ENCODE peak calls at places on chromosomes 4 and X, in nine cellular contexts. O is fibroblast of lung, K is astrocyte, R is neuronal stem cell, W is cardiac muscle cell, A is psoas muscle, C is MM.1S, N is adipocyte, E is heart right ventricle. P is an unnamed sample. For H3K4me1 and H3K36me3, the result is how much of the 10 kb centered on the place peaks cover.

GRCh38 chrX:154368630-154369452 is 5.6 kb downstream of the FLNA start:
- DNase-seq in O (peak), K (peak), R (no peak), W (peak), A (peak), C (peak), N (peak), E (peak), P (peak)

GRCh38 chr4:6160536-6160935 is 39.8 kb downstream of the JAKMIP1 start:
- DNase-seq in O (no peak), K (no peak), R (no peak), W (no peak), A (no peak), C (no peak), N (no peak), E (no peak), P (no peak)

GRCh38 chrX:118423558-118423957 is 72.1 kb upstream of the DOCK11 start:
- DNase-seq in O (no peak), K (no peak), R (no peak), W (no peak), A (no peak), C (peak), N (no peak), E (no peak), P (no peak)

GRCh38 chrX:103722505-103722904 is 11.8 kb downstream of the TMEM31 start:
- DNase-seq in O (peak), K (peak), R (no peak), W (peak), A (no peak), C (no peak), N (peak), E (no peak), P (no peak)

GRCh38 chrX:111470681-111471403 is 40.6 kb upstream of the SERTM2 start:
- DNase-seq in O (no peak), K (no peak), R (no peak), W (no peak), A (no peak), C (no peak), N (no peak), E (no peak), P (no peak)

GRCh38 chr4:52755409-52755808 is 4.2 kb upstream of the ERVMER34-1 start:
- DNase-seq in O (no peak), K (no peak), R (no peak), W (no peak), A (no peak), C (no peak), N (no peak), E (no peak), P (no peak)

GRCh38 chr4:13601060-13601459 is 26.5 kb downstream of the BOD1L1 start:
- DNase-seq in O (no peak), K (no peak), R (no peak), W (no peak), A (no peak), C (no peak), N (no peak), E (no peak), P (no peak)

GRCh38 chrX:110421499-110422455 is 63.1 kb downstream of the RTL9 start:
- DNase-seq in O (no peak), K (no peak), R (no peak), W (no peak), A (no peak), C (no peak), N (no peak), E (no peak), P (no peak)

GRCh38 chr4:16508968-16509367 is 282.7 kb upstream of the TAPT1 start:
- DNase-seq in O (no peak), K (no peak), R (no peak), W (no peak), A (no peak), C (no peak), N (no peak), E (no peak), P (no peak)

GRCh38 chr4:158624889-158625478 is 46.7 kb downstream of the C4orf46 start:
- DNase-seq in O (peak), K (peak), R (peak), W (peak), A (no peak), C (peak), N (peak), E (no peak), P (no peak)

GRCh38 chr4:1357356-1358248 is 10.6 kb downstream of the UVSSA start:
- DNase-seq in O (no peak), K (no peak), R (no peak), W (no peak), A (no peak), C (no peak), N (no peak), E (peak), P (no peak)

GRCh38 chr4:169756971-169757574 is 671 bp downstream of the HPF1 start:
- DNase-seq in O (no peak), K (no peak), R (no peak), W (no peak), A (no peak), C (peak), N (peak), E (no peak), P (no peak)

GRCh38 chr4:142043509-142043908 is 407.1 kb downstream of the IL15 start:
- DNase-seq in O (peak), K (peak), R (no peak), W (no peak), A (no peak), C (no peak), N (peak), E (no peak), P (no peak)

GRCh38 chr4:4860803-4861591 is 1.5 kb downstream of the MSX1 start:
- DNase-seq in O (no peak), K (no peak), R (no peak), W (peak), A (peak), C (no peak), N (peak), E (peak), P (no peak)

GRCh38 chrX:19544693-19545305 is 29.5 kb upstream of the MAP3K15 start:
- DNase-seq in O (peak), K (peak), R (peak), W (peak), A (no peak), C (peak), N (peak), E (no peak), P (peak)

GRCh38 chr4:35163189-35163588 is 1081.1 kb downstream of the ARAP2 start:
- DNase-seq in O (no peak), K (no peak), R (no peak), W (no peak), A (no peak), C (no peak), N (no peak), E (no peak), P (no peak)

GRCh38 chr4:172514011-172514410 is 654.6 kb upstream of the GALNT7 start:
- DNase-seq in O (no peak), K (no peak), R (no peak), W (no peak), A (no peak), C (peak), N (no peak), E (no peak), P (no peak)

GRCh38 chr4:127370495-127371069 is 262.2 kb upstream of the INTU start:
- DNase-seq in O (peak), K (peak), R (no peak), W (peak), A (peak), C (no peak), N (no peak), E (peak), P (no peak)

GRCh38 chr4:20391224-20391623 is 139.5 kb downstream of the SLIT2 start:
- DNase-seq in O (peak), K (peak), R (no peak), W (peak), A (no peak), C (no peak), N (peak), E (no peak), P (no peak)

DNA sequence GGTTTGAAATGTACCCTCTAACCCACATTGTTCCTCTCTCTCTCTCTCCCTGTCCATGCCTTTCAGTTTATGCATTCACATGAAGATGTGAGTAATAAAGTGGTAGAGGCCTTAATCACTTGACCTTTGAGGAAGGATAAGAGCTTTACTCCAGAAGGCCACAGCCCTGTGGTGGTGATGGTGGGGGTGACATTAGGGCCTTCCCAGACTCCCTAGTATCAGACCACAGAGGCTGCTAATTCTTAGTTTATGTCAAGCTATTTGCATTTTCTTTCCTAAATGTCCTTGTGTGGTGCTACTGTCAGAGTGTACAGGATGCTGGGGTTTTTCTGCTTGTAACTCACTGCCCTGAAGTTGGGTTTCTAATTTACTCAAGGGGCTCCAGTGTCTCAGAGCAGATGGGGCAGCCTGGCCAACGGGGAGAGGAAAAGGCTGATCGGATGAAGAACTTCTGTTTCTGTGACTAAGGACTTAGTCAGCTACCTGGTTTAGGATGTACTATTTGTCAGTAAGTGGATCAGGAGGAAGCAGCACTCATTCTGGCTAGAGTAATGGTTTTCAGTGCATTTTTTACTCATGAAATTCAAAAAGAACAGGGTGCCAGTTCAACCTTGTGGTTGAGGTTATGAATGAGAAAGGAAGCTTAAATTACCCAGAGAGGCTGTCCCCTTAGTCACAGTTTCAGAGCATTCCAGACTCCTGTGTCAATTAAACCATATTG is 509.6 kb upstream of the DIPK2B start:
- DNase-seq in O (peak), K (peak), R (no peak), W (peak), A (no peak), C (no peak), N (peak), E (no peak), P (no peak)
- H3K4me1 ChIP-seq in O (under half), K (under half), R (under half), W (under half), A (under half), C (under half), N (under half), E (under half), P (under half)

DNA sequence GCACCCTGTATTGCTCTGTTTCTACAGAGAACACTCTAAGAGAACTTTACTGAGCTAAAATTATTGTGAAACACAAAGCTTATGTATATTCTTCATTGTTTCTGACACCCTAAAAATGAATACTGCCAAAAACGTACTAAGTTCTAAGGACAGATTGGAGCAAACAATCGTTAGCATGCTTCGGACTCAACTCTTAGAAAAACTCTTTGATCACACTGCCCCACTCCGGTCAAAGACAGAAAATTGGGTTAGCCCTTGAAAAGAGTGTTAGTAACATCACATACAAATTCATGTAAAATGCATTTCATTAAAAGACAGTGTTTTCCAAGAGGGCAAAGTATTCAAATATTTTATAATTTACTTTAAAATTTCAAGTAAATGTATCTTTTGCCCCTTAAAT is 177.4 kb downstream of the DCHS2 start:
- DNase-seq in O (peak), K (peak), R (no peak), W (peak), A (no peak), C (no peak), N (peak), E (no peak), P (no peak)
- H3K4me3 ChIP-seq in O (no peak), K (no peak), R (no peak), W (no peak), A (no peak), C (no peak), N (no peak), E (no peak), P (no peak)

GRCh38 chr4:57044996-57045395 is 65.2 kb downstream of the IGFBP7 start:
- DNase-seq in O (peak), K (peak), R (no peak), W (peak), A (no peak), C (no peak), N (peak), E (no peak), P (no peak)
- H3K36me3 ChIP-seq in O (under half), K (under half), R (under half), W (under half), A (under half), C (under half), N (under half), E (under half), P (under half)

DNA sequence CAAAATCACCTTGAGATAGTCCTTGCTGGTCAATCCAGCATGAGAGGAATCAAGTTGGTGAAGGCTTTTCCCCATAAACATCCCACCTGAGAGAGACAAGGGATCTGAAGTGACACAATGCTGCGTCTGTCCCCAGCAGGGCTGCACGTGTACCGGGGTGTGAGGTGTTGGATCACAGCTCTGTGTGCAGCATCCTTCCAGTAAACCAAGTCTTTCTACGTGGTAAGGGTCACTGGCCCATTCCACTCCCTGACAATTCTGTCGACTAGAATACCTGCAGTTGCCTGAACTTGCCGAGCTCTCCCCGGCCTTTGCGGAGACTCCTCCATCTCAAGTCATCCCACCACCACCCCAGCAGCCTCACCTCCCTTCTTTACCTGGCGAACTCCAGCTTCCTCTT is 14.8 kb downstream of the HELT start:
- DNase-seq in O (no peak), K (no peak), R (no peak), W (no peak), A (no peak), C (no peak), N (no peak), E (no peak), P (no peak)
- H3K4me1 ChIP-seq in O (under half), K (under half), R (under half), W (under half), A (under half), C (under half), N (under half), E (under half), P (under half)

GRCh38 chrX:24643116-24643515 is 4.0 kb downstream of the PCYT1B start:
- DNase-seq in O (no peak), K (no peak), R (no peak), W (no peak), A (no peak), C (no peak), N (no peak), E (no peak), P (no peak)

GRCh38 chrX:24647257-24648058 is at the start of gene PCYT1B:
- DNase-seq in O (peak), K (peak), R (no peak), W (peak), A (peak), C (peak), N (peak), E (peak), P (peak)

GRCh38 chrX:24651783-24652182 is 4.6 kb upstream of the PCYT1B start:
- DNase-seq in O (no peak), K (no peak), R (no peak), W (no peak), A (no peak), C (no peak), N (no peak), E (no peak), P (no peak)

GRCh38 chrX:24646745-24647182 is 383 bp downstream of the PCYT1B start:
- DNase-seq in O (peak), K (no peak), R (peak), W (peak), A (no peak), C (no peak), N (peak), E (no peak), P (peak)
- H3K4me3 ChIP-seq in O (peak), K (peak), R (peak), W (peak), A (peak), C (peak), N (peak), E (peak), P (peak)

DNA sequence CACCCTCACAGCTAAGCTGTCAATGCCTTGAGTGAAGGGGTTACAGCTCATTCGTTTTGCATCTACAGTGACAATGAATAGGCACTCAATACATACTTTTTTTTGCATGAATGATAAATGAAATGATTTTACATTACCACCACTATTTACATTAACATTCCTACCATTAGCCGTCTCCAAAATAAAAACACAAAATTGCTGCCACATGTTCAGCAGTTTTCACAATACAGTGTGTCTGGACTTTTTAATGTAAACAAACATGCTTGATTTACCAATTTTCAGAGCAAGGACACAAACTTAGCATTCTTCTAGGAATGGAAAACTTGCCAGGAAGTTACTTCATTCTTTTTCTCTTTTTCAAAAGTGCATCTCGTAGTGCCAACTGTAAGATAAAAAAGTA is 9.6 kb upstream of the NAAA start:
- DNase-seq in O (no peak), K (no peak), R (no peak), W (no peak), A (no peak), C (no peak), N (peak), E (no peak), P (no peak)
- H3K36me3 ChIP-seq in O (under half), K (under half), R (under half), W (half or more), A (half or more), C (under half), N (half or more), E (under half), P (under half)

DNA sequence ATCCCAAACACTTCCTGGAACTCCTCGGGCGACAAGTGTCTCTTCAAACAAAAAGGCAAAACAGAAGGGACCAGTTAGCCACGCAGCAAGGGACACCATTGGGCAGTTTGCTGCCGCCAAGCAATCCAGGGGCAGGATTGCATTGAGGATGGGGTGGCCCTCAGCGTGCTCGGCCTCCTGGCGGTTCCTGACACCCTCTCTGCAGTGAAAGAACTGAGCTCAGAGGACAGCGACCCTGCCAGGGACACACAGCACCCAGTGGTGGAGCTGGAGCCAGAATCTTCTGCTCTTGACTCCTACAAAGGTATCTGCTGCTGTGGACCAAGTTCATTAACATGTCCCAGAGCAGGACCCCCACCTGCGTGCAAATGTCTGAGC is 27.4 kb upstream of the AFAP1 start:
- DNase-seq in O (no peak), K (no peak), R (no peak), W (no peak), A (no peak), C (no peak), N (no peak), E (no peak), P (no peak)
- H3K4me1 ChIP-seq in O (under half), K (under half), R (under half), W (under half), A (under half), C (under half), N (under half), E (half or more), P (half or more)

GRCh38 chr4:87530868-87531267 is 1.7 kb upstream of the SPARCL1 start:
- DNase-seq in O (peak), K (peak), R (no peak), W (peak), A (peak), C (no peak), N (peak), E (peak), P (no peak)

GRCh38 chr4:87529187-87529586 is at the start of gene SPARCL1:
- DNase-seq in O (no peak), K (no peak), R (no peak), W (peak), A (peak), C (no peak), N (peak), E (peak), P (no peak)

GRCh38 chr4:87525636-87526035 is 3.5 kb downstream of the SPARCL1 start:
- DNase-seq in O (peak), K (peak), R (no peak), W (peak), A (no peak), C (no peak), N (peak), E (no peak), P (no peak)

GRCh38 chr4:87524456-87524855 is 4.7 kb downstream of the SPARCL1 start:
- DNase-seq in O (peak), K (peak), R (no peak), W (no peak), A (no peak), C (no peak), N (no peak), E (no peak), P (no peak)

GRCh38 chr4:87527446-87528240 is 1.5 kb downstream of the SPARCL1 start:
- DNase-seq in O (peak), K (no peak), R (no peak), W (peak), A (no peak), C (no peak), N (no peak), E (no peak), P (no peak)
- H3K4me3 ChIP-seq in O (no peak), K (no peak), R (no peak), W (no peak), A (peak), C (no peak), N (no peak), E (peak), P (no peak)

DNA sequence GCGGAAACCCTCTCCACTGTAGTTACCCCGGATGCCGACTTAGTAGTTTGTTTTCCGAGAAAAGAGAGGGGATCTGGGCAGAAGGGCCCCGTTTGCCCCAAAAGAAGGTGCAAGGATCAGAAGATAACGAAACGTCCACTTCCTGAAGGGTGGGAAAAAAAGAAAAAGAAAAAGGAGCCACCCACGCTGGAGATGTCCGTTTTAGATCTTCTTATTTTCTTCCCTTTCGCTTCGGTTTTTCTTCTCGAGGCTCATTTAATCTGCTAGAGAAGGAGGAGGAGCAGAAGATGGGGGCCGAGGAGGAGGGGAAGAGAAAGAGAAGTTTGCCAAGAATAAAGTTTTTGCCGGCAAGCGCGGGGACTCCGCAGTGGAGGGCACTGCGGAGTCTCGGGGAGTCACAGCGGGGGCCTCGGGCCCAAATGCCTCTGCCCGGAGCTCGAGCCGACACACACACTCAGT is 490 bp downstream of the LEF1 start:
- DNase-seq in O (peak), K (peak), R (peak), W (no peak), A (no peak), C (peak), N (no peak), E (no peak), P (peak)
- H3K36me3 ChIP-seq in O (under half), K (under half), R (under half), W (under half), A (under half), C (under half), N (under half), E (under half), P (under half)

GRCh38 chr4:77950204-77950603 is 87.6 kb downstream of the MRPL1 start:
- DNase-seq in O (peak), K (peak), R (no peak), W (no peak), A (no peak), C (no peak), N (no peak), E (no peak), P (no peak)
- H3K4me1 ChIP-seq in O (under half), K (under half), R (under half), W (under half), A (under half), C (under half), N (under half), E (under half), P (under half)

P was measured in CD8-positive, alpha-beta memory T cell.